ENCODE peak calls at places on chromosomes 6 and 20, in nine cellular contexts. Q is A549, L is transverse colon, H is stomach, V is H1, E is tibial nerve, M is K562, T is ovary, B is HepG2. C is an unnamed sample.

GRCh38 chr6:19866199-19866872 is 29.2 kb downstream of the ID4 start:
- DNase-seq in Q (no peak), L (no peak), H (no peak), V (no peak), E (no peak), M (no peak), T (no peak), B (no peak), C (no peak)

GRCh38 chr20:40547492-40548129 is 141.4 kb downstream of the MAFB start:
- DNase-seq in Q (no peak), L (no peak), H (no peak), V (no peak), E (no peak), M (no peak), T (no peak), B (no peak), C (no peak)

GRCh38 chr6:117555882-117556498 is 46.3 kb downstream of the GOPC start:
- DNase-seq in Q (no peak), L (peak), H (peak), V (no peak), E (peak), M (no peak), T (peak), B (peak), C (no peak)

GRCh38 chr20:40925829-40926228 is 102.8 kb upstream of the TOP1 start:
- DNase-seq in Q (no peak), L (no peak), H (no peak), V (no peak), E (no peak), M (no peak), T (no peak), B (no peak), C (no peak)

GRCh38 chr6:155589190-155589589 is 133.6 kb upstream of the NOX3 start:
- DNase-seq in Q (no peak), L (no peak), H (no peak), V (no peak), E (no peak), M (no peak), T (no peak), B (no peak), C (no peak)

GRCh38 chr20:22369100-22369499 is 215.3 kb downstream of the FOXA2 start:
- DNase-seq in Q (no peak), L (no peak), H (no peak), V (no peak), E (no peak), M (no peak), T (no peak), B (no peak), C (no peak)

GRCh38 chr20:44540834-44541233 is 19.0 kb upstream of the SERINC3 start:
- DNase-seq in Q (no peak), L (no peak), H (no peak), V (no peak), E (no peak), M (no peak), T (no peak), B (no peak), C (no peak)

GRCh38 chr6:94099072-94099471 is 679.7 kb upstream of the EPHA7 start:
- DNase-seq in Q (no peak), L (no peak), H (no peak), V (no peak), E (no peak), M (no peak), T (no peak), B (no peak), C (no peak)

GRCh38 chr6:103335412-103335811 is 1524.3 kb downstream of the HACE1 start:
- DNase-seq in Q (peak), L (no peak), H (no peak), V (no peak), E (no peak), M (no peak), T (no peak), B (no peak), C (no peak)

GRCh38 chr6:142721213-142721920 is 223.6 kb downstream of the HIVEP2 start:
- DNase-seq in Q (no peak), L (no peak), H (no peak), V (no peak), E (no peak), M (no peak), T (no peak), B (no peak), C (no peak)

GRCh38 chr20:32189123-32189410 is 18.5 kb downstream of the PLAGL2 start:
- DNase-seq in Q (no peak), L (no peak), H (no peak), V (no peak), E (no peak), M (no peak), T (no peak), B (no peak), C (no peak)

GRCh38 chr20:32190608-32191415 is 16.7 kb downstream of the PLAGL2 start:
- DNase-seq in Q (no peak), L (no peak), H (no peak), V (no peak), E (no peak), M (no peak), T (no peak), B (no peak), C (no peak)

GRCh38 chr20:32191422-32191821 is 16.1 kb downstream of the PLAGL2 start:
- DNase-seq in Q (no peak), L (no peak), H (no peak), V (no peak), E (no peak), M (no peak), T (no peak), B (no peak), C (no peak)

GRCh38 chr20:32189691-32190607 is 17.6 kb downstream of the PLAGL2 start:
- DNase-seq in Q (no peak), L (peak), H (peak), V (no peak), E (no peak), M (no peak), T (peak), B (no peak), C (peak)

DNA sequence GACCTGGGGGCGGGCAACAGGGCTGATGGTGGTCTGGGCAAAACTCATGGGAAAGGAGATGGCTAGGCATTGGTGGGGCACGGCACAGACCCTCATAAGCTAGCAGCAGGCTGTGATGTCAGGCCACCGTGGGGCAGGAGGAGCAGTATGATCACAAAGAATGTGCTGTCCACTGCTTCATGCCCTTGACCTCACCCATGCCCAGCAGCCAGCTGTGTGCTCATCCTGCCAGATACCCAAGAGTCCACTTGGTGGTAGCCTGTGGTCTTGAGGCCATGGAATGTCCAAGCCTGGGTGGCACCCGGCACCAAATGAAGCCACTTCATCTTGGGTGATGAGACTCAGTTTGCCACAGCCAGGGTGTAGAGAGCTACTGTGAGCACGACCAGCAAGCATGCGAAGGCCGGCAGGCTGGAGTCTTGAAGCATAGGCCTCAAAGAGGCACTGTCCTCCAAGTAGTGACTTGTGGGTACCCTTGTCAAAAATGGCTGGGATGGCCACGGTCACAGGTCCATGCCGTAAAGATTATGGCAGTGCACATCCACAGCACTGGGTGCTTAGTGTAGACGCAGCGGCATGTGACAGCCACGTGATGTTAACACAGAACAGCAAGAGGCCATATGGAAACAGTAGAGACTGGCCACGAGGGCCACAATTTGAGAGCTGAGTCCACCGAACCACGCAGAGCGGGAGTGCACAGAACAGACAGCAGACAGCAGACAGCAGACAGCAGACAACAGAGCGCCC is 19.0 kb downstream of the PLAGL2 start:
- DNase-seq in Q (no peak), L (no peak), H (no peak), V (no peak), E (no peak), M (no peak), T (no peak), B (no peak), C (no peak)
- TF ChIP-seq POLR2A in Q (no peak), L (no peak), H (no peak), V (no peak), E (no peak), M (no peak), T (no peak), B (no peak), C (no peak)

GRCh38 chr20:60036346-60037119 is 78.3 kb downstream of the CDH26 start:
- DNase-seq in Q (no peak), L (no peak), H (no peak), V (no peak), E (no peak), M (no peak), T (no peak), B (no peak), C (no peak)
- TF ChIP-seq EP300 in Q (no peak), L (no peak), H (no peak), V (no peak), E (no peak), M (no peak), T (no peak), B (no peak), C (no peak)

GRCh38 chr6:36608788-36609563 is 14.8 kb downstream of the SRSF3 start:
- DNase-seq in Q (no peak), L (no peak), H (no peak), V (no peak), E (no peak), M (no peak), T (no peak), B (peak), C (peak)
- H3K27ac ChIP-seq in Q (no peak), L (peak), H (peak), V (no peak), E (no peak), M (no peak), T (no peak), B (peak), C (peak)

DNA sequence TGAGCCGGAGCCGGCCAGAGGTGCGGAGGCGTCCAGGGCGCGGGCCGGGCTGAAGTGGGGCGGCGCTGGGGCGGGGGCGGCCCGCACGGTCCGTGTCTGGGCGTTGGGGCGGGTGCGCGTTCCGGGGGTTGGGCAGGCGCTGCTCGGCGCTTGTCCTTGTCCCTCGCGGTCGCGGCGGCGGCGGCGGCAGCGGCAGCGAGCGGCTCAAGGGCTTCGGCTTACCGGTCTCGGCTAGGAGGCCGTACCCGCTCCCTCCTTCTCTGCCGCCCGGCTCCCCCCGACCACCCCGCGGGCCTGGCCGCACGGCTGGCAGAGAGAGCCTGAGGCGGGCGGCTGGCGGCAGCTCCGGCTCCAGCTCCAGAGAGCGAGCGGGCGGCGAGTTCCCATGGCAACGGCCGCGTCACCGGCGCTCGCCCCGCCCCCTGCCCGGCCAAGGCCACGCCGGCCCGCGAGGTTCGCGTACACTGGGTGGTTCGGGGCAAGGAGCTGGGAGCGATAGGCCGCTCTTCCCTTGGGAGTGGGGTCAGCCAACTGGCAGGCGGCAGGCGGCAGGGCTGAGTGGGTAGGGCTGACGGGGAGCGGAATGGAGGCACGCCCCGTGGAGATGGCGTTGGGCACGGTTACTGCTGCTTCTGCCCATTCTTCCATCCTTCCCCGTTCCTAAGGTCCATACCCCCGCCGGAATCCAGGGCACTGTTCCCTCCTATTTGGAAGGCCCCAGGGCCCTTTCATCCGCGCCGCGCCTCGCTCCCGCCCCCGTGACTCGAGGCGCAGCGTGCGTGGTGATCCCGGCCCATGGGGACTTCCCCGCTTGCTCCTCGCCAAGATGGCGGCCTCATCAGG is at the start of gene LRRC73:
- DNase-seq in Q (peak), L (peak), H (peak), V (no peak), E (peak), M (peak), T (peak), B (peak), C (peak)
- TF ChIP-seq POLR2A in Q (peak), L (peak), H (no peak), V (no peak), E (no peak), M (peak), T (peak), B (no peak), C (no peak)

GRCh38 chr20:400451-401275 is 7.4 kb upstream of the RBCK1 start:
- DNase-seq in Q (peak), L (no peak), H (no peak), V (no peak), E (no peak), M (peak), T (no peak), B (no peak), C (no peak)
- TF ChIP-seq EP300 in Q (no peak), L (no peak), H (no peak), V (no peak), E (no peak), M (no peak), T (no peak), B (peak), C (no peak)

GRCh38 chr6:14709066-14709670 is 536.7 kb upstream of the JARID2 start:
- DNase-seq in Q (no peak), L (no peak), H (no peak), V (no peak), E (no peak), M (no peak), T (no peak), B (no peak), C (no peak)
- H3K27ac ChIP-seq in Q (no peak), L (no peak), H (no peak), V (no peak), E (no peak), M (peak), T (no peak), B (no peak), C (no peak)

GRCh38 chr6:2942916-2943563 is 28.3 kb downstream of the SERPINB6 start:
- DNase-seq in Q (no peak), L (no peak), H (peak), V (no peak), E (no peak), M (no peak), T (no peak), B (no peak), C (no peak)
- TF ChIP-seq POLR2A in Q (no peak), L (no peak), H (no peak), V (no peak), E (no peak), M (no peak), T (no peak), B (no peak), C (no peak)

GRCh38 chr20:5002077-5002413 is 735 bp upstream of the SLC23A2 start:
- DNase-seq in Q (no peak), L (no peak), H (no peak), V (no peak), E (no peak), M (no peak), T (no peak), B (no peak), C (no peak)

GRCh38 chr20:4999788-5000187 is 1.5 kb downstream of the SLC23A2 start:
- DNase-seq in Q (no peak), L (no peak), H (no peak), V (no peak), E (no peak), M (no peak), T (no peak), B (no peak), C (no peak)

GRCh38 chr20:4998160-4998651 is 3.1 kb downstream of the SLC23A2 start:
- DNase-seq in Q (peak), L (no peak), H (no peak), V (no peak), E (no peak), M (no peak), T (no peak), B (peak), C (no peak)

GRCh38 chr20:5001174-5002076 is at the start of gene SLC23A2:
- DNase-seq in Q (peak), L (peak), H (peak), V (no peak), E (no peak), M (peak), T (peak), B (no peak), C (peak)

DNA sequence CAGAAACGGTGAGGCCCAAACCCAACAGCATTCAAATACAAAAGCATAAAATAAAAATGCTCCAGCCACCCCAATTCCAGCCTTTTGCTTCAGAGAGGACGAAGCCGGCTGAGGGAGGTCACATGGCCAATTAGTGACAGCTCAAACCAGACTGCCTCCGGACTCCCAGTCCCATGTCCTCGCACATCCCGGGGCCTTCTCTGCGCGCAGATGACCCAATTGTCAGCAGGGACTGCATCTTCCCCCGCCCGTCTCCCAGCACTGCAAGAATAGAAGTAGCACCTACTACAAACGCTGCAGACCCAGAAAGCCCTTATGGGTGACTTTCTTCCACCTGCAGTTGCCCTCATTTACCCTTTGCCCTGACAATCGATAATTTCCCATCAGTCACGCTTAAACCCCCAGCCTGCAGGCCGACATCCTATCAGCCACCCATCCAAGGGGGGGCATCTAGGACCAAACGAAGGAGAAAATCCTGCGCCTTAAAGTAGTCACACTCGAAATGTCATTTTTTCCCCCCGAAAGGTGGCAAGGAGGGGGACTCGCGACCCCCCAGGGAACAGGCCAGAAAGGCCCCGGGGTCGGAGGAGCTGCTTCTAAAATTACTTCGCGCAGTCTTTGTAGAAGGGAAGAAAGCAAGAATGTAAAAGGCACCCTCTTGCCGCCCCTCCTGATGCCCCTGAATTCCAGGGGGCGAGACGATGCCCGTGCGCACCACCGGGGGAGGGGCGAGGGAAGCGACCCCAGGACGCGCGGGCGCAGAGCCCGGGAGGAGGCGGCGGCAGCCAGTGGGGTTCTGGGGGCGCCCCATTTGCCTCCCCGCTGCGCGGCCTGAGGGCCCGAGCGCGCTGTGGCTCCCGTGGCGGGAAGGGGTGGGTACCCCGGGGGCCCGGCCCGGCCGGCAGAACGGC is 792 bp downstream of the SLC23A2 start:
- DNase-seq in Q (no peak), L (peak), H (peak), V (no peak), E (peak), M (peak), T (peak), B (peak), C (peak)
- TF ChIP-seq EP300 in Q (no peak), L (no peak), H (no peak), V (no peak), E (peak), M (no peak), T (no peak), B (no peak), C (no peak)

GRCh38 chr20:36832791-36833190 is 43.1 kb upstream of the TLDC2 start:
- DNase-seq in Q (no peak), L (no peak), H (no peak), V (no peak), E (no peak), M (no peak), T (no peak), B (no peak), C (peak)
- H3K27ac ChIP-seq in Q (no peak), L (peak), H (peak), V (no peak), E (peak), M (peak), T (peak), B (no peak), C (peak)

C was measured in sigmoid colon.